ENCODE peak calls at places on chromosome 13, in ten cellular contexts. G is heart left ventricle, D is right atrium auricular region, S is IMR-90, F is RWPE1, J is prostate gland, C is esophagus squamous epithelium, Z is fibroblast of lung, O is psoas muscle, A is A673. W is an unnamed sample.

GRCh38 chr13:30318026-30318425 is 10.7 kb upstream of the KATNAL1 start:
- DNase-seq in G (no peak), D (no peak), S (no peak), F (no peak), J (no peak), C (no peak), Z (no peak), O (no peak), A (no peak), W (no peak)

GRCh38 chr13:49610176-49610575 is 18.1 kb upstream of the ARL11 start:
- DNase-seq in G (no peak), D (no peak), S (no peak), F (no peak), J (no peak), C (no peak), Z (no peak), O (no peak), A (no peak), W (no peak)

GRCh38 chr13:40517486-40518311 is 148.7 kb downstream of the FOXO1 start:
- DNase-seq in G (no peak), D (no peak), S (no peak), F (no peak), J (no peak), C (no peak), Z (no peak), O (no peak), A (no peak), W (no peak)

GRCh38 chr13:100887729-100888151 is 213.1 kb upstream of the TMTC4 start:
- DNase-seq in G (no peak), D (no peak), S (peak; percentile 82), F (peak; percentile 2), J (no peak), C (no peak), Z (peak; percentile 46), O (no peak), A (peak; percentile 66), W (no peak)

GRCh38 chr13:41200126-41200525 is 5.8 kb upstream of the KBTBD7 start:
- DNase-seq in G (no peak), D (no peak), S (no peak), F (no peak), J (no peak), C (no peak), Z (no peak), O (no peak), A (no peak), W (no peak)

GRCh38 chr13:95704510-95704909 is 27.6 kb downstream of the DNAJC3 start:
- DNase-seq in G (no peak), D (no peak), S (no peak), F (no peak), J (no peak), C (no peak), Z (peak; percentile 12), O (no peak), A (peak; percentile 37), W (no peak)

GRCh38 chr13:70938462-70938861 is 830.2 kb upstream of the KLHL1 start:
- DNase-seq in G (no peak), D (no peak), S (no peak), F (no peak), J (no peak), C (no peak), Z (no peak), O (no peak), A (no peak), W (no peak)

GRCh38 chr13:114064516-114065140 is 67.8 kb downstream of the RASA3 start:
- DNase-seq in G (peak; percentile 64), D (no peak), S (peak; percentile 40), F (peak; percentile 35), J (peak; percentile 36), C (no peak), Z (peak; percentile 62), O (peak; percentile 46), A (no peak), W (no peak)

GRCh38 chr13:43895940-43896339 is 16.2 kb downstream of the LACC1 start:
- DNase-seq in G (no peak), D (no peak), S (peak; percentile 65), F (no peak), J (no peak), C (no peak), Z (peak; percentile 44), O (no peak), A (no peak), W (no peak)

GRCh38 chr13:111429064-111429558 is 108.7 kb downstream of the TEX29 start:
- DNase-seq in G (no peak), D (no peak), S (peak; percentile 18), F (peak; percentile 39), J (no peak), C (no peak), Z (peak; percentile 27), O (no peak), A (peak; percentile 56), W (no peak)

DNA sequence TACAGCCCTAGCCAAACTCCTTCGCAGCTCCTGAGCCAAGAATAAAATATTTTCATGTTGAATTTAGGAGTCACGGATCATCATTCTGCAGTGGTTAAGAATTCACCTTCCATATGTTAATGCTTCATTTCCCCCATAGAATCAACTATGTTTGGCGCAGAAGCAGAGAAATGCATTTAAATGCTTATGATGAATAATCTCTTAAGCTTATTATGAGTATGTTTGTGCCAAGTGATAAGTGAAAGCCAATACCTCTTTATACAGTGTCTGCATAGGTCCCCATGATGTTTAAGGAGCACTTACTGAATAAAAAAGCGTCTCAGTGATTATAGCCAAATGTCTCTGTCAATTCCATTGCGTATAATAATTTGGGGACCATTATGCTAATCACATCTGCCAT is 32.7 kb upstream of the POMP start:
- DNase-seq in G (no peak), D (no peak), S (no peak), F (no peak), J (no peak), C (no peak), Z (no peak), O (no peak), A (peak; percentile 70), W (no peak)
- H3K27ac ChIP-seq in G (no peak overlapping the region), D (no peak overlapping the region), S (no peak overlapping the region), F (no peak overlapping the region), J (no peak overlapping the region), C (no peak overlapping the region), Z (no peak overlapping the region), O (no peak overlapping the region), A (no peak overlapping the region), W (no peak overlapping the region)

DNA sequence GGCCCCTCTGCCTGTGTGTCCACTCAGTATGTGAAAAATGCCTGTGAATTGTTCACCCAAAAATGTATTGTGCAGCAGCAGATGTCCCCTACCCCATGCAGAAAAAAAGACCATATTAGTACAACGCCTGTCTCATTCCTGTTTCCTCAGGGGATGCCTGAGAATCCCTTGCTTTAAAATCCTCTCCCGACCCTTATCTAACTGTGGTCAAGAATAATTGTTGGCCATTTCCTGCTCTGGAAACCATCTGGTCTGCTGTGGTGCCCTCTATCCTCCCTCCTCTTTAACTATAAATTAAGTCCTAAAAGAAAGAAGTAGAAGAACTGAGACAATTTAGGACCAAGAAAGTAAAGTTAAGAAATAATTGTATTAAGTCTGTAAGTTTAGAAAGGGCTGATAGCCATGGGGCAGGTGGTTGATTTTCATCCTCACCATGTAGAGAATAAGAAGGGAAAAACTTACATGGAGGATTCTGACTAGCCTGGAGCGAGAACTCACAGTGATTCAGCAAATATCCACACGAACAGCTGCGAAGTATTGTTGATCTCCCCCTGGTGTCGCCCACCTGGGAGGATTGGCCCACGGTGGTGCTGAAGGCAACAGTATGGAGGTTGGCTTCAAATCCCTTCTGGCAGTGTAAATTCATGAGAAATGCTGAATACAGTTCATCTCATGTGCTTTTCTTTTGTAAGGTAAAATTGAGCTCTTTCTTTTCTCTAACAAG is 85.6 kb downstream of the COL4A2 start:
- DNase-seq in G (no peak), D (no peak), S (peak; percentile 78), F (no peak), J (no peak), C (no peak), Z (peak; percentile 62), O (no peak), A (no peak), W (no peak)
- H3K27ac ChIP-seq in G (peak overlapping the region; percentile 88), D (peak overlapping the region; percentile 22), S (peak overlapping the region; percentile 74), F (no peak overlapping the region), J (no peak overlapping the region), C (peak overlapping the region; percentile 37), Z (peak overlapping the region; percentile 93), O (no peak overlapping the region), A (no peak overlapping the region), W (peak overlapping the region; percentile 36)

GRCh38 chr13:35478384-35479222 is 2.1 kb upstream of the MAB21L1 start:
- DNase-seq in G (no peak), D (no peak), S (no peak), F (no peak), J (no peak), C (no peak), Z (no peak), O (no peak), A (no peak), W (no peak)

GRCh38 chr13:35474551-35474950 is 1.9 kb downstream of the MAB21L1 start:
- DNase-seq in G (no peak), D (no peak), S (no peak), F (no peak), J (no peak), C (no peak), Z (peak; percentile 15), O (no peak), A (no peak), W (no peak)

GRCh38 chr13:35472308-35473008 is 4.0 kb downstream of the MAB21L1 start:
- DNase-seq in G (no peak), D (no peak), S (no peak), F (no peak), J (no peak), C (no peak), Z (no peak), O (no peak), A (no peak), W (no peak)

GRCh38 chr13:35475960-35476943 is at the start of gene MAB21L1:
- DNase-seq in G (peak; percentile 46), D (no peak), S (peak; percentile 19), F (no peak), J (peak; percentile 30), C (no peak), Z (peak; percentile 52), O (peak; percentile 33), A (no peak), W (no peak)

DNA sequence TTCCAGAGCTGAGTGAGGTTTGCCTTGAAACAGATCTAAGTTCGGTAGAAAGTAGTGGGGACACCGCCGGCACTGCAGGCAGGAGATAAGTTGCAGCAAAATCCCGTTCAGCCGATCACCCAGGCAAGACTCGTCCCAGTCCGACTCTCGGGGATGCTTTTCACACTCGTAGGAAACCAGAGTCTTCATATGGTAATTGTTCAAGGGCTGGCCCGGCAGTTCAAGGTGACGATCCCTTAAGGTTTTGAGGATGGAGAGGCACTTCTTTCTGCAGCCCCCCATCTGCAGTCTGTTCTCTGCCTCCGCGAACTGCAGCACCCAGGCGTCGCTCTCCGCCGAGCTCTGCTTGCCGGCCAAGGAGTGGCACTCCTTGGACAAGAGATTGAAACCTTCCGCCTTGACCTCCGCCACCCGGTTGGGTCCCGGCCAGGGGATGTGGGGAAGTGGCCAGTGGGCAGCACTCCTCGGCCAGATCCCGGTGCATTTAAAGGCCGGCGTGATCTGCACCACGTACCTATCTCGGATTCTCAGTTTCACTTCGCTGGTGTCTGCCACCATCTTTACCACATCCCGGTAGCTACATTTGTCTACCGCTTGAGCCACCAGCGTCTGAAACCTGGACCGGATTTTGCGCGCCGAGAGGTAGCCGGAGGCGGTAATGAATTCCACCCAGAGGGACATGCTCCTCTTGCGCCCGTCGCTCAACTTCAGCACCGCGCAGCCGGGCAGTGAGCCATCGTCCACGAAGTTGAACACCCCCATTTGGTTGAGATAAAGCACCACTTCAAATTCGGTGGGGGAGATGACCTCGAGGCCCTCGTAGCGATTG is 1.1 kb downstream of the MAB21L1 start:
- DNase-seq in G (peak; percentile 66), D (no peak), S (peak; percentile 16), F (no peak), J (no peak), C (no peak), Z (peak; percentile 41), O (peak; percentile 49), A (peak; percentile 9), W (no peak)
- H3K27ac ChIP-seq in G (peak overlapping the region; percentile 41), D (peak overlapping the region; percentile 48), S (no peak overlapping the region), F (no peak overlapping the region), J (peak overlapping the region; percentile 22), C (peak overlapping the region; percentile 29), Z (peak overlapping the region; percentile 68), O (peak overlapping the region; percentile 72), A (no peak overlapping the region), W (peak overlapping the region; percentile 55)

GRCh38 chr13:74026753-74027152 is 107.5 kb downstream of the KLF12 start:
- DNase-seq in G (no peak), D (no peak), S (peak; percentile 37), F (peak; percentile 9), J (no peak), C (no peak), Z (no peak), O (no peak), A (peak; percentile 25), W (no peak)
- H3K27ac ChIP-seq in G (no peak overlapping the region), D (no peak overlapping the region), S (no peak overlapping the region), F (no peak overlapping the region), J (no peak overlapping the region), C (no peak overlapping the region), Z (no peak overlapping the region), O (no peak overlapping the region), A (no peak overlapping the region), W (no peak overlapping the region)

W was measured in vagina.